ENCODE peak calls at places on chromosomes 11 and 22, in six cellular contexts. Q, U, A, T, F and E are unnamed samples.

GRCh38 chr11:18594999-18595749 is 4.4 kb upstream of the MISFA start:
- DNase-seq in F (peak), Q (peak), A (no peak), U (no peak), T (no peak), E (no peak)

GRCh38 chr22:30876925-30877553 is 91.5 kb downstream of the MORC2 start:
- DNase-seq in A (no peak), F (no peak), T (no peak), Q (peak), U (no peak), E (no peak)

GRCh38 chr11:125626381-125626950 is 1.5 kb downstream of the CHEK1 start:
- DNase-seq in F (peak), T (no peak), Q (peak), A (peak), U (no peak), E (no peak)

GRCh38 chr11:15590131-15590530 is 475.4 kb downstream of the INSC start:
- DNase-seq in T (no peak), U (no peak), A (no peak), Q (peak), F (no peak), E (no peak)

GRCh38 chr11:81700061-81700460 is 1033.6 kb downstream of the FAM181B start:
- DNase-seq in U (no peak), A (no peak), T (no peak), F (peak), Q (no peak), E (no peak)

GRCh38 chr22:32333141-32333768 is 24.4 kb upstream of the RFPL3 start:
- DNase-seq in U (peak), Q (no peak), A (no peak), F (no peak), T (no peak), E (no peak)

GRCh38 chr11:69638941-69639681 is 1.8 kb upstream of the CCND1 start:
- DNase-seq in A (peak), F (peak), T (peak), U (peak), Q (peak), E (peak)

GRCh38 chr11:10709299-10710086 is 15.9 kb upstream of the IRAG1 start:
- DNase-seq in U (no peak), Q (peak), A (no peak), T (no peak), F (peak), E (peak)

GRCh38 chr11:103450241-103450640 is 341.0 kb downstream of the DYNC2H1 start:
- DNase-seq in A (no peak), Q (peak), F (no peak), T (no peak), U (no peak), E (peak)

GRCh38 chr11:131095501-131096185 is 179.4 kb upstream of the SNX19 start:
- DNase-seq in A (no peak), Q (no peak), F (no peak), T (no peak), U (no peak), E (no peak)

GRCh38 chr11:116145187-116145865 is 627.5 kb downstream of the BUD13 start:
- DNase-seq in U (no peak), F (no peak), T (no peak), A (no peak), Q (no peak), E (no peak)

GRCh38 chr22:26629988-26630761 is 8.4 kb downstream of the CRYBA4 start:
- DNase-seq in A (no peak), F (no peak), T (no peak), Q (no peak), U (no peak), E (no peak)

GRCh38 chr11:70542406-70542805 is 144.1 kb downstream of the CTTN start:
- DNase-seq in Q (no peak), T (no peak), U (no peak), A (no peak), F (no peak), E (no peak)

DNA sequence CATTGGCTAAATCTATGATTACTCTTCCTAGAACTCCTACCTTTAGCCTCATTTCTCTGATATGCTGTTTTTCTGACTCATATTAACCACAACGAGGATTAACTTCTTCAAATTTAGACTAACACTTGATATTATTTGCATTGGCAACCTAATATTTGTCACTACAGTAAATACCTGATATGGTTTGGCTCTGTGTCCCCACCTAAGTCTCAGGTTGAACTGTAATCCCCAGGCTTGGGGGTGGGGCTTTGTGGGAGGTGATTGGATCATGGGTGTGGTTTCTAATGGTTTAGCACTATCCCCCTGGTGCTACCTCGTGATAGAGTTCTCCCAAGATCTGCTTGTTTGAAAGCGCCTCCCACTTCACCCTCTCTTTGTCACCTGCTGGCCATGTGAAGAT is 17.1 kb upstream of the MED17 start:
- DNase-seq in F (no peak), U (no peak), T (no peak), Q (no peak), A (no peak), E (no peak)
- H3K9ac ChIP-seq in F (no peak), U (no peak), T (no peak), Q (no peak), A (no peak), E (no peak)

GRCh38 chr11:73077454-73077853 is 64.7 kb downstream of the FCHSD2 start:
- DNase-seq in T (no peak), A (no peak), U (no peak), Q (peak), F (no peak), E (no peak)

GRCh38 chr11:73072935-73073481 is 69.1 kb downstream of the FCHSD2 start:
- DNase-seq in A (no peak), U (no peak), T (no peak), Q (peak), F (no peak), E (peak)

GRCh38 chr11:73078631-73079030 is 63.5 kb downstream of the FCHSD2 start:
- DNase-seq in A (no peak), Q (no peak), U (no peak), T (no peak), F (no peak), E (no peak)
- H3K27ac ChIP-seq in A (no peak), Q (no peak), U (no peak), T (no peak), F (no peak), E (no peak)

GRCh38 chr11:68437927-68438657 is 22.5 kb upstream of the PPP6R3 start:
- DNase-seq in T (no peak), Q (no peak), F (no peak), A (no peak), U (no peak), E (no peak)
- H3K14ac ChIP-seq in T (peak), Q (no peak), F (peak), A (no peak), U (no peak), E (no peak)

GRCh38 chr22:24424901-24425775 is 2.3 kb upstream of the ADORA2A start:
- DNase-seq in U (no peak), Q (no peak), A (no peak), T (no peak), F (no peak), E (no peak)

GRCh38 chr22:24426436-24426835 is 963 bp upstream of the ADORA2A start:
- DNase-seq in U (no peak), Q (no peak), T (no peak), F (no peak), A (no peak), E (no peak)

GRCh38 chr22:24428751-24429410 is 1.5 kb downstream of the ADORA2A start:
- DNase-seq in F (no peak), A (no peak), Q (no peak), T (no peak), U (no peak), E (no peak)

GRCh38 chr22:24427500-24428164 is at the start of gene ADORA2A:
- DNase-seq in F (no peak), Q (no peak), T (no peak), A (no peak), U (no peak), E (no peak)

GRCh38 chr22:24426859-24427499 is 420 bp upstream of the ADORA2A start:
- DNase-seq in Q (no peak), T (no peak), F (no peak), U (no peak), A (no peak), E (no peak)
- H3K9ac ChIP-seq in Q (no peak), T (no peak), F (no peak), U (no peak), A (no peak), E (no peak)

GRCh38 chr11:12171921-12172320 is 61.5 kb downstream of the MICAL2 start:
- DNase-seq in Q (no peak), F (no peak), U (no peak), T (no peak), A (no peak), E (no peak)
- H3K27ac ChIP-seq in Q (peak), F (no peak), U (no peak), T (no peak), A (no peak), E (no peak)

DNA sequence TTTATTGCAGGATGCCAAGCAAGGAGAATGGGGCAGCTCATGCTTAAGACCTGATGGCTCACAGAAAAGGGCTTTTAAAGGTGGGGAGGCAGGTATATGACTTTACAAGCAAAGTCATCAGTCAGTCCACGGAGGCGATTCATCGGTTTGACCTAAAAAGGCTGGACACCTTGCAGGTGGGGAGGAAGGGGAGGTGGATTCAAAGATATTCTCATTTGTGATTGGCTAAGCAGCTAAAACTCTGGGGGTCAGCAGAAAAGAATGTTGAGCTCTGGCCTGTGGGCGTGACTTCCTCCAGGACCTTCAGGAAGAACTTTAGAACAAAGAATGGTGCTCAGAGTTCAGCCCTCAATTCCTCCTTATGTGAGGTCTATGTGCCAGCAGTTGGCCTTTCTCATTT is 78.3 kb upstream of the LMO1 start:
- DNase-seq in F (no peak), U (no peak), T (no peak), A (no peak), Q (no peak), E (no peak)
- H3K14ac ChIP-seq in F (no peak), U (no peak), T (no peak), A (no peak), Q (no peak), E (no peak)

GRCh38 chr11:65944767-65945166 is 513 bp upstream of the TSGA10IP start:
- DNase-seq in T (no peak), F (no peak), A (no peak), U (no peak), Q (no peak), E (no peak)

GRCh38 chr11:65947133-65947532 is 1.9 kb downstream of the TSGA10IP start:
- DNase-seq in A (no peak), F (no peak), U (peak), Q (no peak), T (no peak), E (no peak)

GRCh38 chr11:65946655-65947054 is 1.4 kb downstream of the TSGA10IP start:
- DNase-seq in Q (no peak), T (no peak), A (no peak), U (no peak), F (no peak), E (no peak)

GRCh38 chr11:65945430-65945911 is at the start of gene TSGA10IP:
- DNase-seq in F (no peak), A (peak), T (peak), U (peak), Q (no peak), E (no peak)

DNA sequence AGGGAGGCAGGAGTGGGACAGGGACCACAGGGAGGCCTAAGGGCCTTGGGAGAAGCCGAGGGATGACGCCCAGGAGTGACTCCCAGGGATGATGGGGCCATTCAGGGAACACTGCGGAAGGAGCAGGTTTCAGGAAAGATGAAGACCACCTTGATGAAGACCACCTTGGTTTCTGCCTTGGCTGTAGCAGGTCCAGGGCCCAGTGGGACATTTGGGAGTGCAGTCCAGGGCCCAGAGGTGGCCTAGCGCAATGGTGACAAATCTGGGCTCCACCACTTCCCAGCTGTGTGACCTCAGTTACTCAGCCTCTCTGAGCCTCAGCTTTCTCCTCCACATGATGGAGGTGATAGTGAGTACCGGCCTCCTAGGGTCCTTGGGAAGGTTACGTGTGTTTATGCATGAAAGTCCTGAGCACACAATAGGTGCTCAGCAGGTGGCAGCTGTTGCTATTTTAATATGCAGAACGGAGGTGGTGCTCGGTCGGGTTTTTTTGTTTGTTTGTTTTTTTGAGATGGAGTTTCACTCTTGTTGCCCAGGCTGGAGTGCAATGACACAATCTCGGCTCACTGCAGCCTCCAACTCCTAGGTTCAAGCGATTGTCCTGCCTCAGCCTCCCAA is 770 bp downstream of the TSGA10IP start:
- DNase-seq in Q (no peak), T (no peak), U (peak), A (no peak), F (no peak), E (no peak)
- H3K9ac ChIP-seq in Q (no peak), T (peak), U (peak), A (no peak), F (no peak), E (no peak)